ENCODE peak calls at places on chromosomes 13 and 19, in four cellular contexts. B, O, P and I are unnamed samples.

GRCh38 chr13:28002886-28003698 is 14.6 kb upstream of the URAD start:
- DNase-seq in B (no peak), O (no peak), P (no peak), I (no peak)

GRCh38 chr19:10567696-10568443 is 909 bp downstream of the CDKN2D start:
- DNase-seq in B (no peak), O (no peak), P (no peak), I (no peak)

GRCh38 chr19:39379865-39380399 is 11.0 kb downstream of the PAF1 start:
- DNase-seq in B (no peak), O (no peak), P (no peak), I (no peak)

GRCh38 chr19:52963229-52963760 is 614 bp upstream of the ZNF816 start:
- DNase-seq in B (peak), O (no peak), P (no peak), I (no peak)

GRCh38 chr19:28705008-28705407 is 507.9 kb downstream of the UQCRFS1 start:
- DNase-seq in B (peak), O (peak), P (peak), I (no peak)

GRCh38 chr13:42544246-42544915 is 29.6 kb upstream of the TNFSF11 start:
- DNase-seq in B (no peak), O (no peak), P (no peak), I (no peak)

GRCh38 chr13:108214511-108215383 is 589 bp downstream of the LIG4 start:
- DNase-seq in B (no peak), O (no peak), P (no peak), I (no peak)

GRCh38 chr13:98485561-98485960 is 91.3 kb downstream of the STK24 start:
- DNase-seq in B (no peak), O (no peak), P (no peak), I (no peak)

GRCh38 chr13:31997641-31998040 is 33.9 kb upstream of the FRY start:
- DNase-seq in B (no peak), O (no peak), P (no peak), I (no peak)

GRCh38 chr19:45477713-45478453 is 10.1 kb downstream of the FOSB start:
- DNase-seq in B (no peak), O (no peak), P (no peak), I (no peak)

GRCh38 chr13:20475927-20476691 is 49.5 kb downstream of the CRYL1 start:
- DNase-seq in B (no peak), O (no peak), P (no peak), I (no peak)

GRCh38 chr13:99522288-99522687 is 21.0 kb downstream of the TM9SF2 start:
- DNase-seq in B (no peak), O (no peak), P (no peak), I (no peak)

GRCh38 chr19:1854032-1854541 is 5.8 kb upstream of the REXO1 start:
- DNase-seq in B (no peak), O (no peak), P (no peak), I (no peak)

GRCh38 chr19:17125728-17126677 is 50.4 kb downstream of the MYO9B start:
- DNase-seq in B (no peak), O (no peak), P (no peak), I (no peak)

GRCh38 chr19:33024398-33024797 is 40.3 kb downstream of the RHPN2 start:
- DNase-seq in B (no peak), O (no peak), P (no peak), I (no peak)

GRCh38 chr13:38879278-38879677 is 111.4 kb downstream of the STOML3 start:
- DNase-seq in B (no peak), O (no peak), P (no peak), I (no peak)

GRCh38 chr19:23557381-23557780 is 129.6 kb downstream of the ZNF675 start:
- DNase-seq in B (no peak), O (no peak), P (no peak), I (no peak)

GRCh38 chr13:42066542-42066941 is 18.1 kb downstream of the DGKH start:
- DNase-seq in B (no peak), O (no peak), P (no peak), I (no peak)

GRCh38 chr19:4575978-4576933 is 16.8 kb upstream of the SEMA6B start:
- DNase-seq in B (peak), O (peak), P (peak), I (no peak)

GRCh38 chr13:46389985-46390384 is 2.9 kb upstream of the RUBCNL start:
- DNase-seq in B (peak), O (no peak), P (no peak), I (no peak)

GRCh38 chr13:51364404-51365008 is 25.0 kb downstream of the SERPINE3 start:
- DNase-seq in B (no peak), O (no peak), P (no peak), I (no peak)

GRCh38 chr13:54029226-54029625 is 1000.6 kb downstream of the OLFM4 start:
- DNase-seq in B (no peak), O (peak), P (no peak), I (peak)

GRCh38 chr13:37395544-37395943 is 203.0 kb downstream of the POSTN start:
- DNase-seq in B (no peak), O (no peak), P (no peak), I (no peak)
- TF ChIP-seq RNF2 in B (no peak), O (no peak), P (no peak), I (no peak)

GRCh38 chr19:30543243-30543945 is 171.2 kb downstream of the ZNF536 start:
- DNase-seq in B (no peak), O (no peak), P (no peak), I (no peak)
- TF ChIP-seq RNF2 in B (no peak), O (no peak), P (no peak), I (no peak)

DNA sequence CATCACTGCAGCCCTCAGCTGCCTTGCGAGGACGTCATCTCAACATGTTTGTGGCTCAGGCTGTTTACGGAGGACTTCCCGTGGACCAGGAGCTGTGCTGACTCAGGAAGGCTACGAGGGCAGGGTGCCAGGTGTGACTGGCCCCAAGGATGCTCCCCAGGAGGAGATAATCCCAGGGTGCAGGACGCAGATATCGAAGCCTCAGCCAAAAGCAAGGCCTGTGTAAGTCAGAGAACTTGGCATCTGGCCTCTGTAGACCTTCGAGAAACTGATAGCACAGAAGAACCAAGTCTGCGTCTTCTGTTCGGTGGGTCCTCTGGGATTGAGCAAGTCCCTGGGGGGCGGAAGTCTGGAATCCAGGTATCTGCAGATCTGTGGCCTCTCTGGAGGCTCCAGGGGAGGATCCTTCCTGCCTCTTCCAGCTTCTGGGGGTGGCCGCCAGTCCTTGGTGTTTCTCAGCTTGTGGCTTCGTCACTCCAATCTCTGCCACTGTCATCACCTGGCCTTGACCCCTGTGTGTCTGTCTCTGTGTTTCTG is 2.6 kb upstream of the DOHH start:
- DNase-seq in B (no peak), O (no peak), P (no peak), I (no peak)
- TF ChIP-seq RNF2 in B (no peak), O (no peak), P (no peak), I (no peak)

DNA sequence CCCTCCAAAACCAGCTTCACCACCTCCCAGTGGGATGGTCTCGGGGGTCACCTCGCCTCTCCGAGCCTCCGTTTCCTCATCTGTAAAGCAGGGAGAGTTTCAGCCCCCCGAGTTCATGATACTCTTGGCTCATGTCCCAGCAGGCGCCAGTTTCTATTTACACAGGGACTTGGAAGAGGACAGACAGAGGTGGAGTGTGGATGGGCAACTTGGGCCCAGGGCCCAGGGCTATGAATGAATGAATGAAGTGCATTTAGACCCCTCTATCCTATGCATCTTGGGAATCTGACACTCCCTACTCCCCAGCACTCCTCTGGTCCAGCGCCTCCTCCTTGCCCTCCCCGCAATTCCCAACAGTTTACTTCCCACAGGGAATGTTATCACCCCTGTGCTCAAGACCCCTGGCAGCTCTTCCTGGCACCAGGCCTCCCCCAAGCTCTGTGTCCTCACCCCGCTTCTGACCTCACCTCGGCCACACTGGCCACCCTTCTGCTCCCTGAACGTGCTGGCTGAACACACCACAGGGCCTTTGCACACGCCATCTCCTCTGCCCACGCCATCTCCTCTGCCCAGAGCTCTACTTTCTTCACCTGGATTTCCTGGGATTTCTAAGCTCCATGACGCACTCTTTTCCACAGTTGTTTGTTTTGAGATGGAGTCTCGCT is 4.9 kb upstream of the C2CD4C start:
- DNase-seq in B (no peak), O (no peak), P (no peak), I (no peak)
- TF ChIP-seq RNF2 in B (no peak), O (no peak), P (no peak), I (no peak)

DNA sequence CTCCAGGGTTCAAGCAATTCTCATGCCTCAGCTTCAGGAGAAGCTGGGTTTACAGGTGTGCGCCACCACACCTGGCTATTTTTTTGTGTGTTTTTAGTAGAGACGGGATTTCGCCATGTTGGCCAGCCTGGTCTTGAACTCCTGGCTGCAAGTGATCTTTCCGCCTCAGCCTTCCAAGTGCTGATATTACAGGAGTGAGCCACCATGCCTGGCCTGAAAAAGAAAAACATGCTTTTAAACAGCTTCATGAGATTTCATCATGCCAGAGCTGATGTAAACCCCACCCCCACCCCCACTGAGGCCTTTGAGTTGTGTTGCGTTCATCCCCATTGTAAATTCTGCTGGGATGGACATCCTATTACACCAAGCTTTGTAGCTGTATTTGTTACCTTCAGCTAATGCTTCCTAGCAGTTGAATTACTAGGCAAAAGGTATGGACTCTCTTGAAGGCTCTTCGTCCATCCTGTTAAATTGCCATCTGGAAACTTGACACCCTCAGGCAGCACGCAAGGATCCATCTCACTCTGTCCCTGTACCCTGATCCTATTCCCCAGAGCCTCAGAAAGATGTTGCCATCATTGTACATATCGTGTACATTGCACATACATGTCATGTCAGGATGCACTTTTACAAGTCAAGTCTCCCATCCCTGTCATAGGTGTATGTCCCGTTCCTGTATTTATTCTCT is 47.3 kb downstream of the NFIX start:
- DNase-seq in B (no peak), O (no peak), P (no peak), I (no peak)
- TF ChIP-seq RNF2 in B (no peak), O (no peak), P (no peak), I (no peak)

GRCh38 chr13:106919638-106920037 is 351.7 kb upstream of the ARGLU1 start:
- DNase-seq in B (no peak), O (no peak), P (no peak), I (no peak)
- TF ChIP-seq RNF2 in B (no peak), O (no peak), P (no peak), I (no peak)